ENCODE peak calls at places on chromosomes 13 and 19, in ten cellular contexts. D is uterus, G is tibial nerve, M is heart left ventricle, L is upper lobe of left lung, B is A549, P is IMR-90, J is endothelial cell of umbilical vein, W is transverse colon, N is body of pancreas. O is an unnamed sample.
A peak's percentile ranks its signal among the peaks of the same experiment; 100 is the strongest.

GRCh38 chr13:22915442-22916082 is 265.2 kb upstream of the SGCG start:
- DNase-seq in D (peak; percentile 54), G (no peak), M (peak; percentile 38), L (peak; percentile 90), B (peak; percentile 53), P (peak; percentile 17), J (peak; percentile 9), W (peak; percentile 68), N (no peak), O (no peak)

GRCh38 chr13:46962286-46962941 is 65.6 kb upstream of the HTR2A start:
- DNase-seq in D (no peak), G (no peak), M (no peak), L (no peak), B (no peak), P (peak; percentile 73), J (no peak), W (no peak), N (no peak), O (no peak)

GRCh38 chr19:17086129-17086528 is 10.6 kb downstream of the MYO9B start:
- DNase-seq in D (no peak), G (no peak), M (no peak), L (peak; percentile 59), B (no peak), P (no peak), J (no peak), W (no peak), N (no peak), O (no peak)

GRCh38 chr19:38210458-38210987 is 13.5 kb downstream of the DPF1 start:
- DNase-seq in D (peak; percentile 23), G (peak; percentile 19), M (peak; percentile 76), L (peak; percentile 84), B (no peak), P (peak; percentile 28), J (no peak), W (peak; percentile 21), N (no peak), O (no peak)

GRCh38 chr13:97125051-97125809 is 96.9 kb upstream of the MBNL2 start:
- DNase-seq in D (peak; percentile 55), G (peak; percentile 41), M (no peak), L (no peak), B (peak; percentile 41), P (peak; percentile 74), J (no peak), W (no peak), N (no peak), O (peak; percentile 85)

GRCh38 chr19:18496167-18496979 is 25.5 kb downstream of the ELL start:
- DNase-seq in D (no peak), G (no peak), M (no peak), L (no peak), B (peak; percentile 28), P (peak; percentile 80), J (no peak), W (peak; percentile 73), N (peak; percentile 78), O (no peak)

GRCh38 chr13:102951808-102952207 is 106.0 kb downstream of the ERCC5 start:
- DNase-seq in D (no peak), G (no peak), M (no peak), L (peak; percentile 6), B (no peak), P (no peak), J (no peak), W (no peak), N (no peak), O (no peak)

GRCh38 chr19:12722566-12723382 is 958 bp downstream of the TNPO2 start:
- DNase-seq in D (peak; percentile 99), G (peak; percentile 94), M (peak; percentile 98), L (no peak), B (peak; percentile 99), P (peak; percentile 99), J (peak; percentile 97), W (peak; percentile 97), N (peak; percentile 96), O (peak; percentile 100)

GRCh38 chr13:101942038-101942437 is 459.8 kb downstream of the FGF14 start:
- DNase-seq in D (peak; percentile 30), G (no peak), M (peak; percentile 25), L (no peak), B (peak; percentile 27), P (peak; percentile 16), J (peak; percentile 28), W (peak; percentile 19), N (no peak), O (no peak)

DNA sequence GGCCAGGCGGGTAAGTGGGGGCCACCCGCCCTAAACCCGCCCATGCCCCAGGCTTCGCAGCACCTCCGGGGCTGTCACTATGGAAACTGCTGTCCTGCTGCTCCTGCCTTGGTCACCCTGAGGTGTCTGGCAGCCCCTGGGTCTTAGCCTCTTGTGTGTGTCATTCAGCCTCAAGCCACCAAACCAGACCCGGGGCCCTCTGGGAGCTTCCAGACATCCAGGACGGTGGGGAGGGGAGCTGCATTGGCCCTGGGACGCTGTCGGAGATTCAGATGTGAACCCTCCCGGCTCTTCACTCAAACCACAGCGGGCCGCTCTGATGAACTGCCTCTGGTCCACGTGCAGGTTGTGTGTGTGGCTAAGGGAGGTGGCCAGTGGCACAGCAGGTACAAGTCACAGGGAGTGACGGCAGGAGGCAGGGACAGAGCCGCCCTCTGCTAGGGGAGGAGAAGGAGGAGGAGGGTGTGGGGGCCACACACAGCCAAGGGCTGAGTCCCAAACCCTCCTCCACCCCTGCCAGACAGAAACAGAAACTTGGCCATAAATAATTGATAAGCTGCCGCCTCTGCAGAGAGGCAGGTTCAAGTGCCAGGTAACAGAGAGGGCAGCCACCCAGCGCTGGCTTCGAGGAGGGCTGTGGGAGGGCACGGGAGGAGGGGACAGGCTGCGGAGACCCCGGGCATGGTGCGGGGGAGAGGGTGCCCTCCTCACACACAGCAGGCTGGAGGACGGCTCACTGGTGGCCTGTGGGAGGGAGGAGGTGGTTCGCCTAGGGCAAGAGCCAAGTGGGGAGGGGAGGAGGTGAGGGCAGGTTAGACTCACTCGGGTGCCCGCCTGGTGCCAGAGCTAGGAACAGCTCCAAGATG is 8.0 kb downstream of the NANOS3 start:
- DNase-seq in D (no peak), G (peak; percentile 35), M (no peak), L (no peak), B (no peak), P (no peak), J (no peak), W (peak; percentile 81), N (peak; percentile 92), O (no peak)
- TF ChIP-seq POLR2A in D (no peak), G (no peak), M (no peak), L (no peak), B (no peak), P (no peak), J (no peak), W (peak; percentile 68), N (peak; percentile 93), O (no peak)

GRCh38 chr19:2413629-2414028 is 13.8 kb downstream of the TIMM13 start:
- DNase-seq in D (no peak), G (no peak), M (no peak), L (no peak), B (no peak), P (no peak), J (no peak), W (no peak), N (no peak), O (no peak)

GRCh38 chr19:2416321-2417097 is 10.9 kb downstream of the TIMM13 start:
- DNase-seq in D (no peak), G (no peak), M (no peak), L (no peak), B (no peak), P (no peak), J (no peak), W (no peak), N (no peak), O (no peak)

GRCh38 chr19:2415281-2415972 is 12.0 kb downstream of the TIMM13 start:
- DNase-seq in D (no peak), G (no peak), M (no peak), L (no peak), B (no peak), P (no peak), J (no peak), W (no peak), N (no peak), O (no peak)

GRCh38 chr19:2417881-2418406 is 9.4 kb downstream of the TIMM13 start:
- DNase-seq in D (no peak), G (no peak), M (no peak), L (no peak), B (no peak), P (no peak), J (no peak), W (no peak), N (no peak), O (no peak)

GRCh38 chr19:2415973-2416319 is 11.4 kb downstream of the TIMM13 start:
- DNase-seq in D (no peak), G (no peak), M (no peak), L (no peak), B (no peak), P (no peak), J (no peak), W (no peak), N (no peak), O (no peak)
- TF ChIP-seq POLR2A in D (no peak), G (no peak), M (no peak), L (no peak), B (no peak), P (no peak), J (peak; percentile 2), W (no peak), N (no peak), O (no peak)

GRCh38 chr19:33393286-33394005 is 19.9 kb downstream of the CEBPG start:
- DNase-seq in D (no peak), G (peak; percentile 9), M (no peak), L (peak; percentile 71), B (no peak), P (no peak), J (no peak), W (no peak), N (no peak), O (peak; percentile 64)
- TF ChIP-seq POLR2A in D (no peak), G (no peak), M (no peak), L (no peak), B (no peak), P (no peak), J (no peak), W (no peak), N (no peak), O (no peak)

GRCh38 chr19:51323481-51323891 is 12.0 kb downstream of the IGLON5 start:
- DNase-seq in D (no peak), G (no peak), M (no peak), L (peak; percentile 81), B (no peak), P (no peak), J (no peak), W (no peak), N (no peak), O (no peak)
- TF ChIP-seq POLR2A in D (no peak), G (no peak), M (no peak), L (no peak), B (no peak), P (no peak), J (no peak), W (no peak), N (no peak), O (no peak)